ENCODE peak calls at places on chromosomes 7 and 10, in seven cellular contexts. One of them, this sample, is unnamed. For H3K36me3, the result is how much of the 10 kb centered on the place peaks cover.

GRCh38 chr10:22588462-22588861 is 125.9 kb downstream of the PIP4K2A start:
- DNase-seq in WERI-Rb-1: no peak
- DNase-seq in upper lobe of right lung: no peak
- DNase-seq in hepatocyte: no peak
- DNase-seq in heart right ventricle: no peak
- DNase-seq in ovary: no peak
- DNase-seq in IMR-90: no peak
- DNase-seq in this sample: no peak

GRCh38 chr10:51301644-51302043 is 227.4 kb downstream of the PRKG1 start:
- DNase-seq in heart right ventricle: peak
- DNase-seq in hepatocyte: no peak
- DNase-seq in WERI-Rb-1: no peak
- DNase-seq in ovary: no peak
- DNase-seq in IMR-90: peak
- DNase-seq in upper lobe of right lung: no peak
- DNase-seq in this sample: no peak

GRCh38 chr7:12583922-12584321 is 13.4 kb downstream of the SCIN start:
- DNase-seq in heart right ventricle: no peak
- DNase-seq in ovary: no peak
- DNase-seq in IMR-90: no peak
- DNase-seq in upper lobe of right lung: no peak
- DNase-seq in hepatocyte: no peak
- DNase-seq in WERI-Rb-1: no peak
- DNase-seq in this sample: no peak

GRCh38 chr7:133282094-133282493 is 29.2 kb downstream of the EXOC4 start:
- DNase-seq in hepatocyte: no peak
- DNase-seq in heart right ventricle: no peak
- DNase-seq in ovary: no peak
- DNase-seq in IMR-90: no peak
- DNase-seq in WERI-Rb-1: no peak
- DNase-seq in upper lobe of right lung: no peak
- DNase-seq in this sample: no peak

GRCh38 chr7:118870187-118870586 is 645.7 kb downstream of the ANKRD7 start:
- DNase-seq in WERI-Rb-1: peak
- DNase-seq in hepatocyte: no peak
- DNase-seq in upper lobe of right lung: no peak
- DNase-seq in heart right ventricle: no peak
- DNase-seq in IMR-90: no peak
- DNase-seq in ovary: no peak
- DNase-seq in this sample: no peak

GRCh38 chr10:93392111-93392510 is 90.0 kb downstream of the MYOF start:
- DNase-seq in hepatocyte: no peak
- DNase-seq in IMR-90: peak
- DNase-seq in WERI-Rb-1: no peak
- DNase-seq in heart right ventricle: no peak
- DNase-seq in ovary: no peak
- DNase-seq in upper lobe of right lung: no peak
- DNase-seq in this sample: no peak

GRCh38 chr7:42285383-42285824 is 48.4 kb upstream of the GLI3 start:
- DNase-seq in IMR-90: no peak
- DNase-seq in upper lobe of right lung: no peak
- DNase-seq in hepatocyte: no peak
- DNase-seq in WERI-Rb-1: no peak
- DNase-seq in ovary: no peak
- DNase-seq in heart right ventricle: no peak
- DNase-seq in this sample: no peak

GRCh38 chr7:936131-937054 is 18.1 kb downstream of the ADAP1 start:
- DNase-seq in ovary: no peak
- DNase-seq in hepatocyte: peak
- DNase-seq in upper lobe of right lung: peak
- DNase-seq in heart right ventricle: no peak
- DNase-seq in WERI-Rb-1: no peak
- DNase-seq in IMR-90: peak
- DNase-seq in this sample: no peak

GRCh38 chr10:11329055-11329673 is 282.3 kb downstream of the USP6NL start:
- DNase-seq in upper lobe of right lung: no peak
- DNase-seq in hepatocyte: no peak
- DNase-seq in IMR-90: no peak
- DNase-seq in ovary: no peak
- DNase-seq in WERI-Rb-1: no peak
- DNase-seq in heart right ventricle: no peak
- DNase-seq in this sample: peak

GRCh38 chr7:106114735-106115383 is 2.7 kb upstream of the SYPL1 start:
- DNase-seq in WERI-Rb-1: no peak
- DNase-seq in ovary: no peak
- DNase-seq in upper lobe of right lung: no peak
- DNase-seq in hepatocyte: no peak
- DNase-seq in IMR-90: no peak
- DNase-seq in heart right ventricle: no peak
- DNase-seq in this sample: no peak

GRCh38 chr7:348480-348844 is 58.5 kb downstream of the FOXL3 start:
- DNase-seq in upper lobe of right lung: no peak
- DNase-seq in hepatocyte: no peak
- DNase-seq in heart right ventricle: no peak
- DNase-seq in WERI-Rb-1: no peak
- DNase-seq in ovary: no peak
- DNase-seq in IMR-90: no peak
- DNase-seq in this sample: no peak

GRCh38 chr10:23314835-23315239 is 29.8 kb downstream of the C10orf67 start:
- DNase-seq in WERI-Rb-1: peak
- DNase-seq in heart right ventricle: peak
- DNase-seq in IMR-90: peak
- DNase-seq in upper lobe of right lung: no peak
- DNase-seq in ovary: peak
- DNase-seq in hepatocyte: peak
- DNase-seq in this sample: peak

GRCh38 chr10:109977382-109977806 is 30.4 kb upstream of the ADD3 start:
- DNase-seq in heart right ventricle: peak
- DNase-seq in hepatocyte: peak
- DNase-seq in WERI-Rb-1: no peak
- DNase-seq in IMR-90: no peak
- DNase-seq in ovary: no peak
- DNase-seq in upper lobe of right lung: no peak
- DNase-seq in this sample: no peak

GRCh38 chr7:47400001-47400400 is 181.9 kb downstream of the TNS3 start:
- DNase-seq in hepatocyte: no peak
- DNase-seq in upper lobe of right lung: no peak
- DNase-seq in WERI-Rb-1: no peak
- DNase-seq in ovary: no peak
- DNase-seq in IMR-90: no peak
- DNase-seq in heart right ventricle: no peak
- DNase-seq in this sample: no peak

GRCh38 chr7:140638311-140638791 is 2.3 kb downstream of the DENND2A start:
- DNase-seq in WERI-Rb-1: peak
- DNase-seq in IMR-90: peak
- DNase-seq in heart right ventricle: no peak
- DNase-seq in upper lobe of right lung: no peak
- DNase-seq in hepatocyte: peak
- DNase-seq in ovary: peak
- DNase-seq in this sample: peak

GRCh38 chr7:45140827-45141226 is 16.8 kb upstream of the RAMP3 start:
- DNase-seq in ovary: no peak
- DNase-seq in IMR-90: no peak
- DNase-seq in upper lobe of right lung: no peak
- DNase-seq in hepatocyte: no peak
- DNase-seq in WERI-Rb-1: no peak
- DNase-seq in heart right ventricle: no peak
- DNase-seq in this sample: no peak

GRCh38 chr7:141558544-141559183 is 7.5 kb downstream of the AGK start:
- DNase-seq in upper lobe of right lung: no peak
- DNase-seq in WERI-Rb-1: no peak
- DNase-seq in IMR-90: peak
- DNase-seq in ovary: no peak
- DNase-seq in heart right ventricle: no peak
- DNase-seq in hepatocyte: no peak
- DNase-seq in this sample: no peak

GRCh38 chr7:56218510-56218909 is 102.3 kb upstream of the NUPR2 start:
- DNase-seq in heart right ventricle: no peak
- DNase-seq in IMR-90: no peak
- DNase-seq in WERI-Rb-1: no peak
- DNase-seq in upper lobe of right lung: no peak
- DNase-seq in hepatocyte: no peak
- DNase-seq in ovary: no peak
- DNase-seq in this sample: no peak

GRCh38 chr10:111872591-111872990 is 311.0 kb downstream of the GPAM start:
- DNase-seq in WERI-Rb-1: no peak
- DNase-seq in ovary: no peak
- DNase-seq in hepatocyte: no peak
- DNase-seq in heart right ventricle: no peak
- DNase-seq in upper lobe of right lung: no peak
- DNase-seq in IMR-90: no peak
- DNase-seq in this sample: no peak

GRCh38 chr7:94513565-94513860 is 3.9 kb downstream of the CASD1 start:
- DNase-seq in heart right ventricle: no peak
- DNase-seq in WERI-Rb-1: no peak
- DNase-seq in upper lobe of right lung: no peak
- DNase-seq in IMR-90: peak
- DNase-seq in ovary: no peak
- DNase-seq in hepatocyte: no peak
- DNase-seq in this sample: no peak

GRCh38 chr10:5765617-5766016 is 47.6 kb downstream of the GDI2 start:
- DNase-seq in ovary: no peak
- DNase-seq in WERI-Rb-1: no peak
- DNase-seq in IMR-90: no peak
- DNase-seq in upper lobe of right lung: no peak
- DNase-seq in hepatocyte: no peak
- DNase-seq in heart right ventricle: no peak
- DNase-seq in this sample: no peak

GRCh38 chr7:95772771-95773581 is 622 bp downstream of the DYNC1I1 start:
- DNase-seq in WERI-Rb-1: peak
- DNase-seq in ovary: peak
- DNase-seq in IMR-90: no peak
- DNase-seq in hepatocyte: peak
- DNase-seq in upper lobe of right lung: no peak
- DNase-seq in heart right ventricle: peak
- DNase-seq in this sample: peak

GRCh38 chr7:45054442-45054841 is 34.3 kb downstream of the NACAD start:
- DNase-seq in ovary: no peak
- DNase-seq in upper lobe of right lung: no peak
- DNase-seq in WERI-Rb-1: no peak
- DNase-seq in IMR-90: no peak
- DNase-seq in hepatocyte: no peak
- DNase-seq in heart right ventricle: no peak
- DNase-seq in this sample: no peak

GRCh38 chr10:17257466-17258321 is 29.7 kb downstream of the VIM start:
- DNase-seq in WERI-Rb-1: peak
- DNase-seq in IMR-90: peak
- DNase-seq in hepatocyte: peak
- DNase-seq in heart right ventricle: peak
- DNase-seq in ovary: peak
- DNase-seq in upper lobe of right lung: no peak
- DNase-seq in this sample: peak
- H3K4me3 ChIP-seq in WERI-Rb-1: no peak
- H3K4me3 ChIP-seq in IMR-90: peak
- H3K4me3 ChIP-seq in hepatocyte: no peak
- H3K4me3 ChIP-seq in heart right ventricle: peak
- H3K4me3 ChIP-seq in ovary: no peak
- H3K4me3 ChIP-seq in upper lobe of right lung: no peak
- H3K4me3 ChIP-seq in this sample: no peak

GRCh38 chr7:4711634-4712033 is 29.5 kb downstream of the FOXK1 start:
- DNase-seq in heart right ventricle: no peak
- DNase-seq in ovary: no peak
- DNase-seq in upper lobe of right lung: no peak
- DNase-seq in hepatocyte: no peak
- DNase-seq in WERI-Rb-1: no peak
- DNase-seq in IMR-90: no peak
- DNase-seq in this sample: peak

GRCh38 chr7:4711093-4711492 is 29.0 kb downstream of the FOXK1 start:
- DNase-seq in upper lobe of right lung: no peak
- DNase-seq in ovary: no peak
- DNase-seq in hepatocyte: no peak
- DNase-seq in WERI-Rb-1: no peak
- DNase-seq in IMR-90: no peak
- DNase-seq in heart right ventricle: no peak
- DNase-seq in this sample: no peak

GRCh38 chr7:4707134-4707651 is 25.1 kb downstream of the FOXK1 start:
- DNase-seq in ovary: no peak
- DNase-seq in heart right ventricle: no peak
- DNase-seq in WERI-Rb-1: no peak
- DNase-seq in hepatocyte: no peak
- DNase-seq in upper lobe of right lung: no peak
- DNase-seq in IMR-90: no peak
- DNase-seq in this sample: peak

GRCh38 chr7:4707980-4708411 is 25.9 kb downstream of the FOXK1 start:
- DNase-seq in heart right ventricle: no peak
- DNase-seq in IMR-90: no peak
- DNase-seq in WERI-Rb-1: no peak
- DNase-seq in hepatocyte: no peak
- DNase-seq in upper lobe of right lung: no peak
- DNase-seq in ovary: no peak
- DNase-seq in this sample: peak

DNA sequence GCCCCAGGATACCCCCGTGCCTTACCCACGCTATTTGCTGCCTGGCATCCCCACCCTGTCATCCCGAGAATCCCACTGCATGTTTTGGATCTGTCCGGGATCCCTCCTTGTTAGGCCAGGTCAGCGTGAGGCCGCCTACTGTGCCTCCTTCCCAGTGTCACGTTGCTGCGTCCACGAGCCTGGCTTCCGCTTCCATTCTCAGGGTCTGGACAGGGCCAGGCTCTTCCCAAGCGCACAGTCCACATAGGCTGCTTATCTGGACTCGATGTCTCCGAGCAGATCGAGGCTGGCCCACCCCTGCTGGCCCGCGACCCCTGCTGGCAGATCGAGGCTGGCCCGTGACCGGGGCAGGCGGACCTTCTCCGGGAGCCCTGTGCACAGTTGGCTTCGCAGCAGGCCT is 27.1 kb downstream of the FOXK1 start:
- DNase-seq in hepatocyte: no peak
- DNase-seq in upper lobe of right lung: no peak
- DNase-seq in IMR-90: no peak
- DNase-seq in ovary: no peak
- DNase-seq in WERI-Rb-1: no peak
- DNase-seq in heart right ventricle: no peak
- DNase-seq in this sample: peak
- H3K36me3 ChIP-seq in hepatocyte: under half
- H3K36me3 ChIP-seq in upper lobe of right lung: under half
- H3K36me3 ChIP-seq in IMR-90: under half
- H3K36me3 ChIP-seq in ovary: under half
- H3K36me3 ChIP-seq in WERI-Rb-1: under half
- H3K36me3 ChIP-seq in heart right ventricle: under half
- H3K36me3 ChIP-seq in this sample: under half

DNA sequence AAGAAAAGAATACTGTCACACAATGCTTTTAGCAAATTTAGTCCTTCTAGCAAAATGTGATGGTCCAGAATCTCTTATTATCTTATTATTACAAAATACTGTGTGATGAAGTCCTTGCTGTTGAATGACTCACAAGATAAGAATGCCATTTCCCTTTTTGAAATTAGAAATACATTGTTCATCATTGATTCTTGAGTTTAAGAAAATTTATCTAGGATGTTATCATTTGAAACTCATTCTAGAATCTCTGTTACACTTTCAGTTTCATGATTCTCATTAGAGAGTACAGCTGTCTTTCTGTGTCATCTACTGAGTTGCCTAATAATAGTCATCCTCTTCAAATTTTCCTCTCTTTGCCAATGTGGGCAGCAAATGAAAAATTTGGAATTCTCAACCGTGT is 9.6 kb downstream of the ZKSCAN5 start:
- DNase-seq in ovary: no peak
- DNase-seq in upper lobe of right lung: no peak
- DNase-seq in IMR-90: peak
- DNase-seq in hepatocyte: no peak
- DNase-seq in WERI-Rb-1: no peak
- DNase-seq in heart right ventricle: no peak
- DNase-seq in this sample: no peak
- H3K4me3 ChIP-seq in ovary: no peak
- H3K4me3 ChIP-seq in upper lobe of right lung: no peak
- H3K4me3 ChIP-seq in IMR-90: no peak
- H3K4me3 ChIP-seq in hepatocyte: no peak
- H3K4me3 ChIP-seq in WERI-Rb-1: no peak
- H3K4me3 ChIP-seq in heart right ventricle: no peak
- H3K4me3 ChIP-seq in this sample: no peak

GRCh38 chr7:157737151-157738063 is 400.6 kb downstream of the DNAJB6 start:
- DNase-seq in ovary: no peak
- DNase-seq in upper lobe of right lung: no peak
- DNase-seq in IMR-90: no peak
- DNase-seq in hepatocyte: no peak
- DNase-seq in heart right ventricle: no peak
- DNase-seq in WERI-Rb-1: peak
- DNase-seq in this sample: peak
- H3K36me3 ChIP-seq in ovary: under half
- H3K36me3 ChIP-seq in upper lobe of right lung: under half
- H3K36me3 ChIP-seq in IMR-90: under half
- H3K36me3 ChIP-seq in hepatocyte: under half
- H3K36me3 ChIP-seq in heart right ventricle: under half
- H3K36me3 ChIP-seq in WERI-Rb-1: under half
- H3K36me3 ChIP-seq in this sample: under half